ENCODE peak calls at places on chromosomes 5 and 9, in six cellular contexts. One of them, this sample, is unnamed.

GRCh38 chr9:137277329-137278041 is at the start of gene TOR4A:
- DNase-seq in cardiac muscle cell: peak; percentile 85
- DNase-seq in GF-D8: peak; percentile 79
- DNase-seq in stimulated activated CD8-positive, alpha-beta memory T cell treated with anti-CD3 and anti-CD28 coated beads, Interleukin-2, amount 100 ng/mL, for 1 hour: no peak
- DNase-seq in SW480: peak; percentile 82
- DNase-seq in ELR: peak; percentile 98
- DNase-seq in this sample: peak; percentile 96

GRCh38 chr5:180467028-180467427 is 27.2 kb upstream of the CNOT6 start:
- DNase-seq in ELR: peak; percentile 32
- DNase-seq in stimulated activated CD8-positive, alpha-beta memory T cell treated with anti-CD3 and anti-CD28 coated beads, Interleukin-2, amount 100 ng/mL, for 1 hour: no peak
- DNase-seq in cardiac muscle cell: no peak
- DNase-seq in GF-D8: no peak
- DNase-seq in SW480: peak; percentile 61
- DNase-seq in this sample: no peak

GRCh38 chr9:130410443-130410842 is 34.3 kb upstream of the ASS1 start:
- DNase-seq in stimulated activated CD8-positive, alpha-beta memory T cell treated with anti-CD3 and anti-CD28 coated beads, Interleukin-2, amount 100 ng/mL, for 1 hour: no peak
- DNase-seq in ELR: no peak
- DNase-seq in cardiac muscle cell: no peak
- DNase-seq in SW480: no peak
- DNase-seq in GF-D8: no peak
- DNase-seq in this sample: no peak

GRCh38 chr9:96486351-96487029 is 36.5 kb downstream of the HABP4 start:
- DNase-seq in stimulated activated CD8-positive, alpha-beta memory T cell treated with anti-CD3 and anti-CD28 coated beads, Interleukin-2, amount 100 ng/mL, for 1 hour: no peak
- DNase-seq in GF-D8: no peak
- DNase-seq in cardiac muscle cell: peak; percentile 66
- DNase-seq in ELR: peak; percentile 37
- DNase-seq in SW480: no peak
- DNase-seq in this sample: no peak

GRCh38 chr9:37926737-37927590 is 23.0 kb upstream of the SLC25A51 start:
- DNase-seq in cardiac muscle cell: no peak
- DNase-seq in ELR: peak; percentile 51
- DNase-seq in stimulated activated CD8-positive, alpha-beta memory T cell treated with anti-CD3 and anti-CD28 coated beads, Interleukin-2, amount 100 ng/mL, for 1 hour: no peak
- DNase-seq in SW480: no peak
- DNase-seq in GF-D8: no peak
- DNase-seq in this sample: no peak

GRCh38 chr9:98109052-98109451 is 10.0 kb downstream of the TRIM14 start:
- DNase-seq in GF-D8: no peak
- DNase-seq in stimulated activated CD8-positive, alpha-beta memory T cell treated with anti-CD3 and anti-CD28 coated beads, Interleukin-2, amount 100 ng/mL, for 1 hour: no peak
- DNase-seq in ELR: no peak
- DNase-seq in SW480: no peak
- DNase-seq in cardiac muscle cell: no peak
- DNase-seq in this sample: no peak

GRCh38 chr5:93746406-93747056 is 5.1 kb upstream of the POU5F2 start:
- DNase-seq in stimulated activated CD8-positive, alpha-beta memory T cell treated with anti-CD3 and anti-CD28 coated beads, Interleukin-2, amount 100 ng/mL, for 1 hour: no peak
- DNase-seq in cardiac muscle cell: no peak
- DNase-seq in ELR: peak; percentile 75
- DNase-seq in GF-D8: no peak
- DNase-seq in SW480: no peak
- DNase-seq in this sample: no peak

GRCh38 chr5:79689541-79690466 is at the start of gene CMYA5:
- DNase-seq in cardiac muscle cell: peak; percentile 68
- DNase-seq in SW480: no peak
- DNase-seq in stimulated activated CD8-positive, alpha-beta memory T cell treated with anti-CD3 and anti-CD28 coated beads, Interleukin-2, amount 100 ng/mL, for 1 hour: no peak
- DNase-seq in GF-D8: no peak
- DNase-seq in ELR: peak; percentile 6
- DNase-seq in this sample: peak; percentile 6

GRCh38 chr5:33685873-33686550 is 205.8 kb downstream of the ADAMTS12 start:
- DNase-seq in cardiac muscle cell: peak; percentile 63
- DNase-seq in stimulated activated CD8-positive, alpha-beta memory T cell treated with anti-CD3 and anti-CD28 coated beads, Interleukin-2, amount 100 ng/mL, for 1 hour: no peak
- DNase-seq in ELR: no peak
- DNase-seq in GF-D8: no peak
- DNase-seq in SW480: no peak
- DNase-seq in this sample: no peak

GRCh38 chr5:132233081-132233480 is 5.4 kb upstream of the P4HA2 start:
- DNase-seq in cardiac muscle cell: no peak
- DNase-seq in SW480: no peak
- DNase-seq in ELR: no peak
- DNase-seq in GF-D8: no peak
- DNase-seq in stimulated activated CD8-positive, alpha-beta memory T cell treated with anti-CD3 and anti-CD28 coated beads, Interleukin-2, amount 100 ng/mL, for 1 hour: no peak
- DNase-seq in this sample: no peak

GRCh38 chr5:6599739-6600138 is 33.1 kb downstream of the NSUN2 start:
- DNase-seq in GF-D8: no peak
- DNase-seq in ELR: no peak
- DNase-seq in SW480: no peak
- DNase-seq in cardiac muscle cell: no peak
- DNase-seq in stimulated activated CD8-positive, alpha-beta memory T cell treated with anti-CD3 and anti-CD28 coated beads, Interleukin-2, amount 100 ng/mL, for 1 hour: no peak
- DNase-seq in this sample: no peak

GRCh38 chr9:126406075-126406675 is 79.5 kb downstream of the MVB12B start:
- DNase-seq in ELR: no peak
- DNase-seq in GF-D8: no peak
- DNase-seq in SW480: no peak
- DNase-seq in stimulated activated CD8-positive, alpha-beta memory T cell treated with anti-CD3 and anti-CD28 coated beads, Interleukin-2, amount 100 ng/mL, for 1 hour: no peak
- DNase-seq in cardiac muscle cell: no peak
- DNase-seq in this sample: no peak

GRCh38 chr9:130308081-130308571 is 42.6 kb downstream of the HMCN2 start:
- DNase-seq in ELR: no peak
- DNase-seq in SW480: no peak
- DNase-seq in GF-D8: no peak
- DNase-seq in cardiac muscle cell: no peak
- DNase-seq in stimulated activated CD8-positive, alpha-beta memory T cell treated with anti-CD3 and anti-CD28 coated beads, Interleukin-2, amount 100 ng/mL, for 1 hour: no peak
- DNase-seq in this sample: no peak

GRCh38 chr5:127762412-127762811 is 59.2 kb downstream of the CCDC192 start:
- DNase-seq in ELR: no peak
- DNase-seq in stimulated activated CD8-positive, alpha-beta memory T cell treated with anti-CD3 and anti-CD28 coated beads, Interleukin-2, amount 100 ng/mL, for 1 hour: no peak
- DNase-seq in SW480: no peak
- DNase-seq in cardiac muscle cell: no peak
- DNase-seq in GF-D8: no peak
- DNase-seq in this sample: no peak

GRCh38 chr5:139651863-139652787 is 4.0 kb downstream of the CXXC5 start:
- DNase-seq in SW480: peak; percentile 82
- DNase-seq in cardiac muscle cell: peak; percentile 67
- DNase-seq in ELR: peak; percentile 93
- DNase-seq in GF-D8: no peak
- DNase-seq in stimulated activated CD8-positive, alpha-beta memory T cell treated with anti-CD3 and anti-CD28 coated beads, Interleukin-2, amount 100 ng/mL, for 1 hour: no peak
- DNase-seq in this sample: peak; percentile 89

GRCh38 chr5:150035139-150035893 is 34.8 kb downstream of the HMGXB3 start:
- DNase-seq in ELR: no peak
- DNase-seq in cardiac muscle cell: no peak
- DNase-seq in stimulated activated CD8-positive, alpha-beta memory T cell treated with anti-CD3 and anti-CD28 coated beads, Interleukin-2, amount 100 ng/mL, for 1 hour: no peak
- DNase-seq in SW480: no peak
- DNase-seq in GF-D8: no peak
- DNase-seq in this sample: no peak

GRCh38 chr5:132663771-132664695 is 6.1 kb downstream of the IL13 start:
- DNase-seq in GF-D8: no peak
- DNase-seq in ELR: no peak
- DNase-seq in cardiac muscle cell: no peak
- DNase-seq in stimulated activated CD8-positive, alpha-beta memory T cell treated with anti-CD3 and anti-CD28 coated beads, Interleukin-2, amount 100 ng/mL, for 1 hour: no peak
- DNase-seq in SW480: no peak
- DNase-seq in this sample: no peak

GRCh38 chr5:142828797-142829535 is 58.8 kb downstream of the ARHGAP26 start:
- DNase-seq in GF-D8: no peak
- DNase-seq in SW480: no peak
- DNase-seq in stimulated activated CD8-positive, alpha-beta memory T cell treated with anti-CD3 and anti-CD28 coated beads, Interleukin-2, amount 100 ng/mL, for 1 hour: no peak
- DNase-seq in ELR: no peak
- DNase-seq in cardiac muscle cell: peak; percentile 19
- DNase-seq in this sample: no peak

GRCh38 chr5:56175028-56175427 is 58.1 kb downstream of the ANKRD55 start:
- DNase-seq in cardiac muscle cell: no peak
- DNase-seq in SW480: no peak
- DNase-seq in ELR: no peak
- DNase-seq in stimulated activated CD8-positive, alpha-beta memory T cell treated with anti-CD3 and anti-CD28 coated beads, Interleukin-2, amount 100 ng/mL, for 1 hour: no peak
- DNase-seq in GF-D8: no peak
- DNase-seq in this sample: no peak

GRCh38 chr5:76469656-76470290 is 66.7 kb downstream of the IQGAP2 start:
- DNase-seq in cardiac muscle cell: no peak
- DNase-seq in ELR: no peak
- DNase-seq in stimulated activated CD8-positive, alpha-beta memory T cell treated with anti-CD3 and anti-CD28 coated beads, Interleukin-2, amount 100 ng/mL, for 1 hour: no peak
- DNase-seq in GF-D8: no peak
- DNase-seq in SW480: no peak
- DNase-seq in this sample: no peak

GRCh38 chr5:145825751-145826180 is 9.4 kb downstream of the PRELID2 start:
- DNase-seq in stimulated activated CD8-positive, alpha-beta memory T cell treated with anti-CD3 and anti-CD28 coated beads, Interleukin-2, amount 100 ng/mL, for 1 hour: no peak
- DNase-seq in SW480: peak; percentile 75
- DNase-seq in ELR: peak; percentile 81
- DNase-seq in GF-D8: peak; percentile 37
- DNase-seq in cardiac muscle cell: peak; percentile 61
- DNase-seq in this sample: peak; percentile 62

GRCh38 chr5:171498166-171498565 is 78.7 kb downstream of the FGF18 start:
- DNase-seq in GF-D8: no peak
- DNase-seq in SW480: no peak
- DNase-seq in cardiac muscle cell: no peak
- DNase-seq in ELR: no peak
- DNase-seq in stimulated activated CD8-positive, alpha-beta memory T cell treated with anti-CD3 and anti-CD28 coated beads, Interleukin-2, amount 100 ng/mL, for 1 hour: no peak
- DNase-seq in this sample: no peak

GRCh38 chr5:151284392-151284967 is 19.1 kb downstream of the SLC36A3 start:
- DNase-seq in cardiac muscle cell: no peak
- DNase-seq in GF-D8: no peak
- DNase-seq in SW480: no peak
- DNase-seq in stimulated activated CD8-positive, alpha-beta memory T cell treated with anti-CD3 and anti-CD28 coated beads, Interleukin-2, amount 100 ng/mL, for 1 hour: no peak
- DNase-seq in ELR: peak; percentile 17
- DNase-seq in this sample: no peak

GRCh38 chr9:113152699-113153098 is 1.9 kb downstream of the SLC31A2 start:
- DNase-seq in ELR: peak; percentile 41
- DNase-seq in GF-D8: no peak
- DNase-seq in SW480: no peak
- DNase-seq in stimulated activated CD8-positive, alpha-beta memory T cell treated with anti-CD3 and anti-CD28 coated beads, Interleukin-2, amount 100 ng/mL, for 1 hour: no peak
- DNase-seq in cardiac muscle cell: no peak
- DNase-seq in this sample: no peak

GRCh38 chr5:141326088-141326854 is 4.0 kb upstream of the PCDHGA1 start:
- DNase-seq in cardiac muscle cell: peak; percentile 59
- DNase-seq in ELR: peak; percentile 82
- DNase-seq in stimulated activated CD8-positive, alpha-beta memory T cell treated with anti-CD3 and anti-CD28 coated beads, Interleukin-2, amount 100 ng/mL, for 1 hour: peak; percentile 43
- DNase-seq in SW480: peak; percentile 50
- DNase-seq in GF-D8: no peak
- DNase-seq in this sample: no peak

GRCh38 chr5:39775058-39775457 is 350.3 kb upstream of the DAB2 start:
- DNase-seq in stimulated activated CD8-positive, alpha-beta memory T cell treated with anti-CD3 and anti-CD28 coated beads, Interleukin-2, amount 100 ng/mL, for 1 hour: no peak
- DNase-seq in ELR: peak; percentile 62
- DNase-seq in GF-D8: no peak
- DNase-seq in cardiac muscle cell: no peak
- DNase-seq in SW480: no peak
- DNase-seq in this sample: no peak

GRCh38 chr9:83281306-83282255 is 218.6 kb upstream of the RASEF start:
- DNase-seq in SW480: peak; percentile 34
- DNase-seq in stimulated activated CD8-positive, alpha-beta memory T cell treated with anti-CD3 and anti-CD28 coated beads, Interleukin-2, amount 100 ng/mL, for 1 hour: no peak
- DNase-seq in ELR: peak; percentile 49
- DNase-seq in GF-D8: peak; percentile 89
- DNase-seq in cardiac muscle cell: peak; percentile 32
- DNase-seq in this sample: peak; percentile 79

GRCh38 chr5:135207866-135208265 is 173.8 kb upstream of the PITX1 start:
- DNase-seq in ELR: no peak
- DNase-seq in cardiac muscle cell: no peak
- DNase-seq in stimulated activated CD8-positive, alpha-beta memory T cell treated with anti-CD3 and anti-CD28 coated beads, Interleukin-2, amount 100 ng/mL, for 1 hour: no peak
- DNase-seq in SW480: no peak
- DNase-seq in GF-D8: no peak
- DNase-seq in this sample: no peak

GRCh38 chr9:103361906-103362305 is 366.8 kb downstream of the CYLC2 start:
- DNase-seq in GF-D8: no peak
- DNase-seq in SW480: no peak
- DNase-seq in ELR: peak; percentile 27
- DNase-seq in stimulated activated CD8-positive, alpha-beta memory T cell treated with anti-CD3 and anti-CD28 coated beads, Interleukin-2, amount 100 ng/mL, for 1 hour: no peak
- DNase-seq in cardiac muscle cell: no peak
- DNase-seq in this sample: no peak

GRCh38 chr5:33524476-33524875 is 83.7 kb downstream of the TARS1 start:
- DNase-seq in SW480: no peak
- DNase-seq in stimulated activated CD8-positive, alpha-beta memory T cell treated with anti-CD3 and anti-CD28 coated beads, Interleukin-2, amount 100 ng/mL, for 1 hour: no peak
- DNase-seq in ELR: peak; percentile 8
- DNase-seq in cardiac muscle cell: no peak
- DNase-seq in GF-D8: no peak
- DNase-seq in this sample: peak; percentile 77

This sample was measured in SJCRH30.